ENCODE peak calls at places on chromosomes 5 and 9, in ten cellular contexts. X is IMR-90, E is tibial nerve, U is sigmoid colon, D is adrenal gland, H is uterus, T is heart left ventricle, Q is GM12892, Y is body of pancreas, B is testis. K is an unnamed sample.

GRCh38 chr9:77927265-77927664 is 104.3 kb downstream of the GNAQ start:
- DNase-seq in U (no peak), E (no peak), Q (no peak), T (no peak), D (no peak), Y (no peak), B (no peak), X (peak), H (no peak), K (no peak)

GRCh38 chr9:116288658-116289057 is 135.1 kb downstream of the PAPPA start:
- DNase-seq in E (no peak), Y (no peak), B (no peak), U (no peak), D (peak), T (no peak), H (no peak), Q (no peak), X (peak), K (no peak)

GRCh38 chr5:54794437-54794970 is 190.9 kb downstream of the ESM1 start:
- DNase-seq in U (no peak), H (no peak), Q (no peak), E (no peak), Y (no peak), D (no peak), X (no peak), B (no peak), T (no peak), K (no peak)

GRCh38 chr9:70121818-70122436 is 78.3 kb downstream of the MAMDC2 start:
- DNase-seq in T (no peak), H (no peak), B (no peak), E (no peak), Y (no peak), Q (no peak), X (peak), U (no peak), D (no peak), K (no peak)

GRCh38 chr9:136740971-136741884 is 1.5 kb downstream of the LCN10 start:
- DNase-seq in Q (no peak), E (no peak), D (peak), H (no peak), B (peak), X (peak), U (no peak), Y (peak), T (no peak), K (peak)

GRCh38 chr5:136772541-136772940 is 407.2 kb upstream of the TRPC7 start:
- DNase-seq in D (no peak), Y (no peak), U (no peak), T (no peak), X (no peak), E (no peak), B (no peak), Q (no peak), H (no peak), K (no peak)

GRCh38 chr5:147200001-147200400 is 34.8 kb upstream of the STK32A start:
- DNase-seq in Q (no peak), D (no peak), H (no peak), E (no peak), B (no peak), X (no peak), Y (no peak), T (no peak), U (no peak), K (no peak)

GRCh38 chr9:81465468-81466002 is 223.8 kb downstream of the TLE1 start:
- DNase-seq in Q (no peak), X (peak), B (no peak), U (no peak), Y (no peak), T (no peak), E (no peak), D (no peak), H (no peak), K (no peak)

GRCh38 chr5:153565822-153566221 is 75.4 kb downstream of the GRIA1 start:
- DNase-seq in D (no peak), H (no peak), T (no peak), B (no peak), U (no peak), Y (no peak), X (peak), Q (no peak), E (no peak), K (no peak)

GRCh38 chr9:93820667-93821306 is 134.4 kb downstream of the BARX1 start:
- DNase-seq in H (no peak), Y (no peak), D (no peak), T (no peak), U (no peak), Q (no peak), X (no peak), E (no peak), B (no peak), K (no peak)

GRCh38 chr5:124669300-124669648 is 77.2 kb downstream of the ZNF608 start:
- DNase-seq in U (no peak), H (no peak), T (no peak), X (no peak), E (no peak), Q (no peak), B (no peak), Y (no peak), D (no peak), K (no peak)

GRCh38 chr5:32138839-32139493 is 35.2 kb downstream of the GOLPH3 start:
- DNase-seq in Y (no peak), T (no peak), U (no peak), D (peak), Q (no peak), H (no peak), B (no peak), E (no peak), X (peak), K (no peak)

GRCh38 chr9:77257275-77257674 is 79.9 kb downstream of the VPS13A start:
- DNase-seq in B (no peak), T (no peak), X (no peak), Y (no peak), H (no peak), U (no peak), Q (no peak), D (no peak), E (no peak), K (no peak)

GRCh38 chr5:77771452-77771851 is 4.7 kb downstream of the TBCA start:
- DNase-seq in U (no peak), H (no peak), B (no peak), D (no peak), Q (no peak), T (no peak), Y (no peak), X (no peak), E (no peak), K (no peak)

GRCh38 chr5:64462391-64462790 is 43.4 kb upstream of the RGS7BP start:
- DNase-seq in D (no peak), T (no peak), E (no peak), X (no peak), Q (no peak), Y (no peak), B (no peak), U (no peak), H (no peak), K (no peak)

GRCh38 chr9:129237195-129237611 is 59.1 kb upstream of the IER5L start:
- DNase-seq in Y (no peak), B (no peak), X (peak), Q (no peak), H (peak), U (no peak), D (peak), T (peak), E (no peak), K (no peak)

GRCh38 chr5:11075010-11075860 is 314.2 kb upstream of the DAP start:
- DNase-seq in Y (no peak), D (no peak), T (no peak), Q (no peak), U (no peak), X (no peak), E (no peak), H (no peak), B (no peak), K (no peak)

DNA sequence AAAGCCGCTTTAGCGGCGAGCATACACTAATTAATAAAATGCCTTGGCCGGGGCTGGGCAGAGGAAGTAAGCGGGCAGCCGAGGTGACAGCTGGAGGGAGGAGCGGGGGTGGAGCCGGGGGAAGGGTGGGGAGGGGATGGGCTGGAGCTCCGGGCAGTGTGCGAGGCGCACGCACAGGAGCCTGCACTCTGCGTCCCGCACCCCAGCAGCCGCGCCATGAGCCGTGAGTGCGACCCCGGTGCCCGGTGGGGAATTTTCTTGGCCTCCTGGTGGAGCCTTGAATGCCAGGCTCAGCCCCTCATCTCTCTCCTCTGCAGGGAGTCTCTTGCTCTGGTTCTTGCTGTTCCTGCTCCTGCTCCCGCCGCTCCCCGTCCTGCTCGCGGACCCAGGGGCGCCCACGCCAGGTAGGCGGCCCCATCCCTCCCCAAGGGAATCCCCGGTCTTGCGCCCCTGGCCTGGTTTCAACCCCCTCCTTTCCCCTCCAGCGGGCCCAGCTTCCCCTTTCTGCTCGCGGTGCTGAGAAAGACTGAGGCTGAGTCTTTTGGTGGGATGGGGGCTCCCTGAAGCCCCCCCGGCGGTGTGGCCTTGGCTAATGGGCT is at the start of gene PTGS1:
- DNase-seq in E (no peak), Q (peak), T (peak), H (no peak), B (peak), D (peak), Y (peak), X (peak), U (peak), K (peak)
- TF ChIP-seq POLR2A in E (no peak), Q (no peak), T (no peak), H (no peak), B (no peak), D (no peak), Y (no peak), X (no peak), U (peak), K (peak)

DNA sequence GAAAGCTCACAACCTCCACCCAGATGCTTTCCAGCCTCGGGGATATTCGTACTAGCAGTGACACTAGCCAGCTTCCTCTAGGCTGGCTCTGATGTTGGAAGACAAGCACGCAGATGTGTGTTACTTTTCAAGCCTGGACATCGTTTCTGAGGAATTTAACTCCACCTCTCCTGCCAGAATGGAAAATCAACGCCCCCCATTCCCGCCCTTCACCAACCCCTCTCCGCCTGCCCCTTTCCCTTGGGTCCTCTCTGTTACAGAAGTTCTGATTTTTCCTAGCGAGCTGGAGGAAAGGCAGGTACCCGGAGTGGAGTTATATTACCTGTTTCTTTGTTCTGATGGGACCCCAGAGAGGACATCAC is 543 bp upstream of the NNT start:
- DNase-seq in Q (peak), Y (peak), E (no peak), D (peak), B (peak), H (peak), U (peak), X (peak), T (no peak), K (peak)
- TF ChIP-seq POLR2A in Q (no peak), Y (peak), E (no peak), D (peak), B (no peak), H (no peak), U (no peak), X (no peak), T (no peak), K (no peak)

GRCh38 chr5:122773615-122774014 is 1.3 kb upstream of the SNX2 start:
- DNase-seq in Q (no peak), T (no peak), U (no peak), X (no peak), H (no peak), D (no peak), Y (no peak), B (no peak), E (no peak), K (no peak)

GRCh38 chr5:122775713-122776084 is 819 bp downstream of the SNX2 start:
- DNase-seq in U (no peak), T (no peak), X (no peak), E (no peak), B (no peak), H (no peak), Y (no peak), D (no peak), Q (no peak), K (peak)

GRCh38 chr5:122776143-122776542 is 1.3 kb downstream of the SNX2 start:
- DNase-seq in U (no peak), X (no peak), E (no peak), B (no peak), H (no peak), Y (no peak), Q (no peak), D (no peak), T (no peak), K (peak)

GRCh38 chr5:122774519-122774860 is 390 bp upstream of the SNX2 start:
- DNase-seq in U (no peak), T (no peak), H (no peak), Y (no peak), D (no peak), Q (no peak), B (no peak), E (no peak), X (no peak), K (no peak)

GRCh38 chr5:122774861-122775712 is at the start of gene SNX2:
- DNase-seq in U (peak), Q (peak), X (peak), H (peak), B (peak), D (peak), E (peak), T (peak), Y (peak), K (peak)
- TF ChIP-seq POLR2A in U (peak), Q (peak), X (peak), H (peak), B (peak), D (peak), E (peak), T (peak), Y (peak), K (peak)

DNA sequence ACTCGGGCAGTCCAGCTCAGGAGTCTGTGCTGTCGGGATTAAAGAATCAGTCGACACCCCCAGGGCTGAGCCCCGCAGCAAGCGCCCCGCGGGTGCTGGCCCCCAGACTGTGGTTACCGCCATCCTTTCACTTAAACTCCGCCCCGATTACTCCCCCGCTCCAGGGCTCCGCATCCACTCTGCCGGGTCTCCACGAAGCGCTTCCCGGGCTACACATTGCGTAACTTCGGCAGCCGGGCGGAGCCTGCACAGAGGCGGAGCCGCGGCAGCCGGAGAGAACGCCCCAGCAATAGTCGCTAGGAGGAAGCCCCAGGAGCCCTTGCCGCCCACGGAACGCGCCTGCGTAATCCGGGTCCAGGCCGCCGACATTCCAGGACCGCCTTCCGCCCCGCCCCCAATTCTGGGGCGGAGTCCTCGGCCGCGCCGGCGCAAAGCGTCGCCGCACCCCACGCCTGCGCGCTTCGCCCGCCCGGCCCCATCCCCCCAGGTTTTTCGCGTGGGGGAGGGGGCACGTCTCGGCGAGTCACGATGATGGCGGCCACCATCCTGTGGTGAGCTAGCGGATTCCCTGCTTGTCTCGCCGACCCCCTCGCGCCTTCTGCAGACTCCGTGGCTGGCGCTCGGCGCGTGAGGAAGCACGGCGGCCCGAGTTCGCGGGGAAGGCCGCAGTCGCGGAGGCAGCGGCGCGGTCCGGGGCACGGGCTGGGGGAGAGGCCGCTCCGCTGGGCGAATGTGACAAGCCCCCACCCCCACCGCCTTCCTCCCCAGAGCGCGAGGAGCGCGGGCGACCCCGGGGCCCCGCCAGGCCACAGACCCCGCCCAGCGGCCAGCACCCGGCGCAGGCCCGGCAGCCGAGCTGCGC is at the start of gene RAD23B:
- DNase-seq in Y (peak), Q (peak), X (peak), H (peak), E (peak), D (peak), U (peak), B (peak), T (peak), K (peak)
- TF ChIP-seq POLR2A in Y (peak), Q (peak), X (peak), H (peak), E (peak), D (peak), U (peak), B (peak), T (peak), K (peak)

DNA sequence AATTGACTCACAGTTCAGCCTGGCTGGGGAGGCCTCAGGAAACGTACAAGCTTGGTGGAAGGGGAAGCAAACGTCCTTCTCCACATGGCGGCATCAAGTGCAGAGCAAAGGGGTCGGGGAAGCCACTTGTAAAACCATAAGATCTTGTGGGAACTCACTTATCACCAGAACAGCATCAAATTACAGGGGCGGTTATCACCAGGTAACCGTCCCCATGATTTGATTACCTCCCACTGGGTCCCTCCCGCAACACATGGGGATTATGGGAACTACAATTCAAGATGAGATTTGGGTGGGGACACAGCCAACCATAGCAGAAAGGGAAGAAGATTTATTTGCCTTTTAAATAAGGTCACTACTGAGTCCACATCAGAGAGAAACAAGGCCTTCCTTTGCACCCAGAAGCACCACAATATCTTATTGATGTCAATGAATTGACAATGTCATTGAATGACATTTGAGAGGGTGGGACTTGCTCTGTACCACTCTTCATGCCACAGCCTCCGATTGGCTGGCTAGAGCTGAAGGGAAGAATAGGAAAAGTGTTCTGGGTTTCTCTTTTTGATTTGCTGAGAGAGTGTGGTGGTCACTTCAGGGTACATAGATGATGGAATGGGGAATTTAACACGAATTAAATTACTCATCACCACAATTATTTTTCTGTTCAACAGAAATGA is 11.0 kb downstream of the SKP2 start:
- DNase-seq in Y (no peak), X (no peak), T (no peak), Q (no peak), H (no peak), U (no peak), D (no peak), E (no peak), B (no peak), K (no peak)
- TF ChIP-seq POLR2A in Y (no peak), X (no peak), T (no peak), Q (no peak), H (no peak), U (no peak), D (no peak), E (no peak), B (no peak), K (no peak)

GRCh38 chr9:121201045-121201737 is 478 bp downstream of the RAB14 start:
- DNase-seq in T (peak), H (no peak), Q (peak), X (no peak), D (peak), U (peak), E (no peak), Y (no peak), B (peak), K (peak)
- TF ChIP-seq POLR2A in T (no peak), H (no peak), Q (no peak), X (no peak), D (no peak), U (no peak), E (no peak), Y (no peak), B (no peak), K (no peak)

GRCh38 chr9:114259800-114260523 is 62.9 kb upstream of the ORM1 start:
- DNase-seq in Q (no peak), D (no peak), Y (no peak), U (no peak), T (no peak), H (no peak), X (no peak), B (no peak), E (no peak), K (no peak)

GRCh38 chr9:114261987-114262386 is 60.9 kb upstream of the ORM1 start:
- DNase-seq in U (no peak), D (no peak), E (no peak), X (no peak), B (no peak), T (no peak), Y (no peak), H (no peak), Q (no peak), K (no peak)

GRCh38 chr9:114261026-114261425 is 61.9 kb upstream of the ORM1 start:
- DNase-seq in H (no peak), U (no peak), B (no peak), X (no peak), Q (no peak), T (no peak), Y (no peak), E (no peak), D (no peak), K (no peak)

GRCh38 chr9:114258218-114258617 is 64.7 kb upstream of the ORM1 start:
- DNase-seq in D (no peak), E (no peak), T (no peak), H (no peak), Q (no peak), B (no peak), U (no peak), X (no peak), Y (no peak), K (no peak)

DNA sequence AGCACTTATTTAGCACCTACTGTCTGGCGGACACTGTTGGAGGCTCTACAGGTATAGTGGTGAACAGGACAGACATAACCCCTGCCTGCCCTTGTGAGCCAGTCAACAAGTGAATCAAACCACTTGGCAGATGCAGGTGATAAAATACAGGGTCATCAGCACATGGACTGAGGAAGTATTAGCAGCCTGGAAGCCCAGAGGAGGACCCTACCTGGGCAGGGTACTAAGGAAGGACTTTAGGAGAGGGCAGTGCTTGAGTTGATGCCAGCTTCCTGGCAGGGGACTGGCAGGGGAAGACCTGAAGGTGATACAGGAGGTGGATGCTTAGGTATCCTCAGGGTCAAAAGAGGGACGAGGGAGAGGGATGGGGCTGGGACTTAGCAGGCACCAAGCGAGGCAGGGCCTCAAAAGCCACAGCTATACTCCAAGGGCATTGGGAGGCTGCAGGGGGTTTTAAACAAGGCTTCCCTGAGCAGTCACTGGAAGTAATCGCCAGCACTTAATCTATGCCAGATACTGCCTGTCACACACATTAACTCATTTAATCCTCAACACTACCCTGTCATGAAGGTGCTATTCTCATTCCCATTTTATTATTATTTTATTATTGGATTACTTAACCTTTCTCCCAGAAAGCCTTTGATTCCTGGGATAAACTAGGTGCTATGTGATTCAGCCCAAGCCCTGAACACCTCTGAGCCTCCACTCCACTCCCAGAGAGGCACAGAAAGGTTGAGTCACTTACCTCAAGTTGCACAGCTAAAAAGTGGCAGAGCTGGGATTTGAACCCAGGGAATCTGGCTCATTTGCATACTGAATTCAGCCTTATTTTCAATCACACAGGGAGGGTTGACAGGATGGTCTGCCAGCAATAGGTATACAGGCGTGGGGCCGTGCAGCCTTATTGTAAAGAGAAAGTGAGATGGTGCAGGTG is 63.8 kb upstream of the ORM1 start:
- DNase-seq in B (no peak), X (no peak), E (no peak), D (no peak), Y (no peak), U (no peak), T (no peak), Q (no peak), H (no peak), K (no peak)
- TF ChIP-seq POLR2A in B (no peak), X (no peak), E (no peak), D (no peak), Y (no peak), U (no peak), T (no peak), Q (no peak), H (no peak), K (no peak)